ENCODE peak calls at places on chromosomes 3 and 15, in four cellular contexts. L is HepG2, R is K562, Z is GM12878. H is an unnamed sample.

GRCh38 chr3:195566797-195567196 is 16.9 kb downstream of the APOD start:
- DNase-seq in L (no peak), R (peak), Z (no peak), H (no peak)

GRCh38 chr15:27358751-27359434 is 387.9 kb downstream of the GABRG3 start:
- DNase-seq in Z (no peak), R (peak), L (peak), H (peak)

GRCh38 chr15:85771781-85772445 is 22.8 kb downstream of the KLHL25 start:
- DNase-seq in R (no peak), L (no peak), Z (no peak), H (no peak)

GRCh38 chr3:67864587-67865183 is 210.3 kb upstream of the SUCLG2 start:
- DNase-seq in R (no peak), L (no peak), Z (no peak), H (no peak)

GRCh38 chr3:46838301-46838700 is 24.9 kb downstream of the MYL3 start:
- DNase-seq in R (no peak), L (no peak), Z (no peak), H (no peak)

GRCh38 chr3:50714953-50715352 is 40.2 kb downstream of the DOCK3 start:
- DNase-seq in R (no peak), L (no peak), Z (no peak), H (no peak)

GRCh38 chr15:63797103-63797502 is 36.6 kb downstream of the HERC1 start:
- DNase-seq in Z (no peak), R (no peak), L (no peak), H (no peak)

GRCh38 chr3:146274833-146275232 is 23.9 kb upstream of the PLSCR4 start:
- DNase-seq in R (no peak), Z (no peak), L (no peak), H (no peak)

GRCh38 chr3:165206454-165207266 is 10.5 kb upstream of the SLITRK3 start:
- DNase-seq in Z (no peak), R (no peak), L (peak), H (peak)

GRCh38 chr3:195075941-195076875 is 194.8 kb downstream of the XXYLT1 start:
- DNase-seq in R (no peak), Z (no peak), L (no peak), H (no peak)

GRCh38 chr3:42351221-42351620 is 59.2 kb downstream of the LYZL4 start:
- DNase-seq in R (no peak), L (no peak), Z (no peak), H (no peak)

GRCh38 chr3:128550471-128551126 is 57.6 kb upstream of the GATA2 start:
- DNase-seq in L (no peak), R (no peak), Z (no peak), H (no peak)

GRCh38 chr3:112519424-112520001 is 20.2 kb upstream of the BTLA start:
- DNase-seq in R (peak), Z (peak), L (peak), H (no peak)

GRCh38 chr3:197521277-197522182 is 34.2 kb downstream of the BDH1 start:
- DNase-seq in R (no peak), Z (no peak), L (no peak), H (no peak)

GRCh38 chr3:102163039-102163817 is 271.6 kb upstream of the ZPLD1 start:
- DNase-seq in R (no peak), L (no peak), Z (no peak), H (no peak)

GRCh38 chr3:185715091-185715490 is 109.8 kb downstream of the IGF2BP2 start:
- DNase-seq in Z (no peak), R (no peak), L (no peak), H (peak)

GRCh38 chr3:32438596-32439344 is 47.1 kb downstream of the CMTM7 start:
- DNase-seq in Z (peak), R (no peak), L (no peak), H (no peak)

GRCh38 chr3:43695443-43695842 is 4.7 kb downstream of the ABHD5 start:
- DNase-seq in Z (no peak), L (no peak), R (no peak), H (no peak)

GRCh38 chr3:37862712-37863551 is 1.3 kb downstream of the CTDSPL start:
- DNase-seq in R (no peak), L (peak), Z (no peak), H (no peak)

GRCh38 chr3:148791955-148792354 is 35.7 kb upstream of the CPB1 start:
- DNase-seq in Z (no peak), R (no peak), L (no peak), H (no peak)

GRCh38 chr3:49609815-49610214 is 55.5 kb downstream of the BSN start:
- DNase-seq in L (no peak), R (no peak), Z (no peak), H (no peak)

GRCh38 chr3:140023616-140024530 is 88.9 kb downstream of the CLSTN2 start:
- DNase-seq in L (no peak), R (no peak), Z (no peak), H (no peak)

GRCh38 chr3:173745952-173746682 is 348.6 kb downstream of the NLGN1 start:
- DNase-seq in L (no peak), Z (no peak), R (no peak), H (no peak)

GRCh38 chr15:30985081-30985531 is 6.3 kb downstream of the MTMR10 start:
- DNase-seq in R (no peak), Z (no peak), L (no peak), H (no peak)

GRCh38 chr3:124730920-124731297 is 657 bp downstream of the UMPS start:
- DNase-seq in Z (no peak), L (peak), R (no peak), H (no peak)

GRCh38 chr3:46539443-46540005 is 26.6 kb downstream of the LRRC2 start:
- DNase-seq in L (no peak), Z (no peak), R (no peak), H (no peak)

GRCh38 chr3:34260266-34260990 is 462.0 kb downstream of the PDCD6IP start:
- DNase-seq in L (peak), Z (no peak), R (peak), H (peak)

GRCh38 chr3:129003578-129004112 is 2.5 kb downstream of the EFCC1 start:
- DNase-seq in R (no peak), Z (no peak), L (peak), H (peak)

GRCh38 chr3:107938128-107938527 is 152.7 kb downstream of the CD47 start:
- DNase-seq in Z (no peak), R (no peak), L (peak), H (peak)

GRCh38 chr3:50102558-50102957 is 13.8 kb downstream of the RBM5 start:
- DNase-seq in L (no peak), R (no peak), Z (no peak), H (no peak)

GRCh38 chr3:64214002-64214696 is 11.1 kb downstream of the PRICKLE2 start:
- DNase-seq in L (no peak), R (no peak), Z (no peak), H (no peak)

GRCh38 chr15:64634576-64635485 is 140.6 kb downstream of the RBPMS2 start:
- DNase-seq in L (peak), R (no peak), Z (peak), H (peak)

GRCh38 chr3:156174229-156174847 is 54.0 kb downstream of the KCNAB1 start:
- DNase-seq in L (peak), Z (no peak), R (no peak), H (no peak)

GRCh38 chr3:126582286-126582685 is 23.6 kb upstream of the C3orf22 start:
- DNase-seq in R (no peak), L (no peak), Z (no peak), H (no peak)

GRCh38 chr3:153029350-153029749 is 132.7 kb upstream of the RAP2B start:
- DNase-seq in R (peak), L (no peak), Z (no peak), H (no peak)

GRCh38 chr3:189232790-189233189 is 61.0 kb downstream of the TPRG1 start:
- DNase-seq in Z (no peak), R (no peak), L (no peak), H (no peak)

GRCh38 chr3:189236352-189236751 is 64.6 kb downstream of the TPRG1 start:
- DNase-seq in L (no peak), Z (no peak), R (no peak), H (no peak)

GRCh38 chr3:189235214-189235613 is 63.4 kb downstream of the TPRG1 start:
- DNase-seq in Z (no peak), R (no peak), L (no peak), H (no peak)

GRCh38 chr3:189229421-189229820 is 57.6 kb downstream of the TPRG1 start:
- DNase-seq in R (no peak), Z (no peak), L (no peak), H (no peak)

GRCh38 chr3:189233225-189233858 is 61.6 kb downstream of the TPRG1 start:
- DNase-seq in Z (no peak), L (peak), R (no peak), H (peak)
- TF ChIP-seq CREM in Z (no peak), L (no peak), R (no peak), H (no peak)

DNA sequence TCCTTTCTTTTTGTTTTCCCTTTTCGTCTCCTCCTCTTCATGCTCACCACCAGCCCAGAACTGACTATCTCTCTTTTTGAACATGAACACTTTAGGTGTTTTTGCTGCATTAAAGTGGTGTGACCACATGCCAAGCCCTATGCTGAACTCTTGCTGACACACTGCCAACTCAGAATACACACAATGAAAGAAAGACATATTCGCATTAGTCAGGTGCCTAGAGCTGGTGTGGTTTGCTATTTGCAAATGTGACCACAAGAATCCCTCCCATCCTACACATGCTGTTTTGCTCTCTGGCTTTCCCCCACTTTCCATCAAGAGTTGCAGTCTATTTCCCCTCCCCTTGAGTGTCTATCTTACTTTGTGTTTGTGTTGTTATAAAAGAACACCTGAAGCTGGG is 967.8 kb upstream of the CFAP20DC start:
- DNase-seq in Z (peak), L (no peak), R (no peak), H (no peak)
- TF ChIP-seq CREM in Z (no peak), L (no peak), R (no peak), H (no peak)

GRCh38 chr15:79218588-79219200 is 63.8 kb upstream of the ANKRD34C start:
- DNase-seq in Z (no peak), L (no peak), R (peak), H (no peak)

GRCh38 chr15:79212589-79213139 is 69.9 kb upstream of the ANKRD34C start:
- DNase-seq in Z (no peak), L (no peak), R (no peak), H (peak)

GRCh38 chr15:79209690-79210089 is 72.8 kb upstream of the ANKRD34C start:
- DNase-seq in L (no peak), R (peak), Z (no peak), H (peak)

GRCh38 chr15:79209116-79209515 is 73.4 kb upstream of the ANKRD34C start:
- DNase-seq in L (peak), Z (no peak), R (no peak), H (no peak)

GRCh38 chr15:79213650-79214049 is 68.9 kb upstream of the ANKRD34C start:
- DNase-seq in L (no peak), R (no peak), Z (no peak), H (no peak)
- TF ChIP-seq CREM in L (no peak), R (no peak), Z (no peak), H (no peak)

DNA sequence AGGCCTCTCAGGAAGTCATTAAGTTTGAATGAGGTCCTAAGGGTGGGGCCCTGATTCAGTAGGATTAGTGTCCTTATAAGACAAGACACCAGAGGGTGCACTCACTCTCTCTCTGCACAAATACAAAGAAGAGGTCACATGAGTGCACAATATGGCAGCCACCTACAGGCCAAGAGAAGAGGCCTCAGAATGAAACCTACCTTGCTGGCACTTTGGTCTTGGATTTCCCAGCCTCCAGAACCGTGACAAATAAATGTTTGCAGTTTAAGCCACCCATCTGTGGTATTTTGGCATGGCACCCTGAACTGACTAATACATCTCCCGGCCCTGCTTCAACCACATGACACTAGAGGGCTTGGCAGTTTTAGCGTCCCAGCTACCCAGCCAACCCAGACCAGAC is 73.9 kb upstream of the CHRNB4 start:
- DNase-seq in L (peak), R (no peak), Z (no peak), H (no peak)
- TF ChIP-seq CREM in L (no peak), R (no peak), Z (no peak), H (no peak)

H was measured in WTC11.